ENCODE peak calls at places on chromosomes 13 and 19, in seven cellular contexts. V is Caco-2, T is left ventricle myocardium inferior, R is endodermal cell, O is IMR-90, W is left lung, J is thoracic aorta. B is an unnamed sample.
A peak's percentile ranks its signal among the peaks of the same experiment; 100 is the strongest.

GRCh38 chr13:50357586-50358118 is 342.4 kb downstream of the KCNRG start:
- DNase-seq in V (no peak), T (no peak), R (no peak), O (peak; percentile 93), W (no peak), J (no peak), B (no peak)

GRCh38 chr13:30752201-30752797 is 17.0 kb downstream of the ALOX5AP start:
- DNase-seq in V (no peak), T (peak; percentile 38), R (no peak), O (peak; percentile 50), W (no peak), J (no peak), B (no peak)

GRCh38 chr13:113353254-113353653 is 10.7 kb downstream of the GRTP1 start:
- DNase-seq in V (no peak), T (no peak), R (no peak), O (no peak), W (no peak), J (no peak), B (no peak)

GRCh38 chr13:104779311-104779710 is 1713.1 kb upstream of the SLC10A2 start:
- DNase-seq in V (no peak), T (no peak), R (peak; percentile 75), O (peak; percentile 64), W (no peak), J (no peak), B (no peak)

GRCh38 chr13:48801255-48801654 is 147.5 kb downstream of the CYSLTR2 start:
- DNase-seq in V (no peak), T (no peak), R (no peak), O (peak; percentile 81), W (no peak), J (no peak), B (no peak)

GRCh38 chr19:17076539-17076919 is 952 bp downstream of the MYO9B start:
- DNase-seq in V (no peak), T (no peak), R (peak; percentile 62), O (no peak), W (no peak), J (no peak), B (no peak)

GRCh38 chr19:38073806-38074685 is 150.0 kb downstream of the DPF1 start:
- DNase-seq in V (no peak), T (no peak), R (peak; percentile 91), O (peak; percentile 19), W (no peak), J (no peak), B (no peak)

GRCh38 chr19:32188921-32189320 is 156.5 kb upstream of the ZNF507 start:
- DNase-seq in V (no peak), T (no peak), R (no peak), O (no peak), W (no peak), J (no peak), B (no peak)

GRCh38 chr13:49022472-49023144 is 46.9 kb downstream of the FNDC3A start:
- DNase-seq in V (no peak), T (no peak), R (no peak), O (peak; percentile 36), W (no peak), J (no peak), B (no peak)

GRCh38 chr13:97429681-97430081 is 4.3 kb upstream of the RAP2A start:
- DNase-seq in V (no peak), T (no peak), R (no peak), O (peak; percentile 50), W (no peak), J (no peak), B (no peak)

GRCh38 chr13:40447857-40448256 is 218.6 kb downstream of the FOXO1 start:
- DNase-seq in V (no peak), T (no peak), R (no peak), O (no peak), W (no peak), J (no peak), B (no peak)

GRCh38 chr19:33052352-33052972 is 12.2 kb downstream of the RHPN2 start:
- DNase-seq in V (no peak), T (no peak), R (no peak), O (peak; percentile 54), W (no peak), J (no peak), B (no peak)

GRCh38 chr19:52748336-52748950 is 13.6 kb upstream of the ZNF611 start:
- DNase-seq in V (no peak), T (no peak), R (no peak), O (peak; percentile 57), W (no peak), J (no peak), B (no peak)

GRCh38 chr13:35818577-35819165 is 312.5 kb downstream of the DCLK1 start:
- DNase-seq in V (no peak), T (no peak), R (no peak), O (peak; percentile 60), W (no peak), J (no peak), B (no peak)

GRCh38 chr13:37617162-37617561 is 18.6 kb upstream of the POSTN start:
- DNase-seq in V (no peak), T (no peak), R (no peak), O (peak; percentile 80), W (no peak), J (no peak), B (peak; percentile 59)

GRCh38 chr13:40191186-40191980 is 475.1 kb downstream of the FOXO1 start:
- DNase-seq in V (no peak), T (no peak), R (no peak), O (no peak), W (no peak), J (no peak), B (peak; percentile 35)

GRCh38 chr19:16564842-16565241 is 7.4 kb downstream of the SLC35E1 start:
- DNase-seq in V (no peak), T (no peak), R (no peak), O (no peak), W (no peak), J (no peak), B (no peak)

GRCh38 chr19:44512326-44513298 is 12.3 kb upstream of the ZNF180 start:
- DNase-seq in V (peak; percentile 63), T (no peak), R (peak; percentile 94), O (peak; percentile 58), W (no peak), J (no peak), B (peak; percentile 28)

GRCh38 chr13:97422118-97423054 is 11.6 kb upstream of the RAP2A start:
- DNase-seq in V (no peak), T (no peak), R (no peak), O (no peak), W (no peak), J (no peak), B (peak; percentile 14)

GRCh38 chr19:39705578-39706188 is 1.4 kb downstream of the LGALS14 start:
- DNase-seq in V (no peak), T (no peak), R (no peak), O (no peak), W (no peak), J (no peak), B (no peak)

GRCh38 chr13:24541127-24541475 is 28.5 kb upstream of the PARP4 start:
- DNase-seq in V (no peak), T (no peak), R (no peak), O (no peak), W (no peak), J (no peak), B (no peak)
- H3K4me3 ChIP-seq in V (no peak overlapping the region), T (peak overlapping the region; percentile 64), R (no peak overlapping the region), O (no peak overlapping the region), W (peak overlapping the region; percentile 13), J (peak overlapping the region; percentile 66), B (no peak overlapping the region)

GRCh38 chr19:30208661-30209060 is 163.5 kb upstream of the ZNF536 start:
- DNase-seq in V (no peak), T (no peak), R (no peak), O (no peak), W (no peak), J (no peak), B (no peak)

GRCh38 chr19:30204721-30205120 is 167.5 kb upstream of the ZNF536 start:
- DNase-seq in V (no peak), T (no peak), R (peak; percentile 18), O (no peak), W (no peak), J (no peak), B (no peak)

GRCh38 chr19:30209617-30210600 is 162.3 kb upstream of the ZNF536 start:
- DNase-seq in V (no peak), T (no peak), R (peak; percentile 45), O (no peak), W (no peak), J (no peak), B (no peak)

GRCh38 chr19:30206187-30206586 is 166.0 kb upstream of the ZNF536 start:
- DNase-seq in V (no peak), T (no peak), R (no peak), O (no peak), W (no peak), J (no peak), B (no peak)

GRCh38 chr19:30207357-30207756 is 164.8 kb upstream of the ZNF536 start:
- DNase-seq in V (no peak), T (no peak), R (peak; percentile 13), O (no peak), W (no peak), J (no peak), B (no peak)
- H3K27me3 ChIP-seq in V (no peaks in the 10 kb centered on the region), T (peaks cover 52% of the 10 kb centered on the region), R (no peaks in the 10 kb centered on the region), O (no peaks in the 10 kb centered on the region), W (no peaks in the 10 kb centered on the region), J (no peaks in the 10 kb centered on the region), B (peaks cover 1% of the 10 kb centered on the region)

DNA sequence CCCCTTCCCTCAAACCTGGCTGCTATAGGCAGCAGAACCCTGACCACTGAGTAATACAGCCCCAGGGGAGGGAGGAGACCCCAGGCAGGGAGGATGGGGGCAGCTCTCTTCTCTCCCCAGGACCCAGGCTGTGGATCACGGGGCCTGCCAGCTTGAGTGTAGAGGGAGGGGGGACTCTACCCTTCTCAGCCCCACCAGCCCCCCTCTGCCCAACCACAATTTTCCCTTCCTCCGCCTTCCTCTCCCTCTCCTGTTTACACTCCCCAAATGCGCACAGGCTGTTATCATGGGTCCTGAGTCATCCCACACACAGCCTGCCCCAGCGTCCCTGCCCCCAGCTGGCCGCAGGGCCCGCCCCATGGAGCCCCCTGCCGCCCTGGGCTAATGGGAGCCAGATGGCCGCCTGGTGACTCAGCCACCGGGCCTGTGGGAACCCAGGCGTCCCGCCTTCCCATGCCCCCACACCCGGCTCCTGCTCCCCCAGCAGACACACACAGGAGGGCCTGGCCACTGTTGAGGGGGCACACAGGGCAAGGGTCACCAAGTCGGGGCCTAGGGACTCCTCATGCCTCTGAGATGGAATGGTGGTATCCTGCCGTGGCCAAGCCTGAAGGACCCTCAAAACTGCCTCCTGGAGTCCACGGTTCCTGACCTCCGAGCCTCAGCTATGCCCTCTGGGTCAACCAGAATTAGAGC is 13.6 kb downstream of the CCDC97 start:
- DNase-seq in V (no peak), T (peak; percentile 62), R (peak; percentile 93), O (peak; percentile 98), W (peak; percentile 67), J (peak; percentile 58), B (peak; percentile 96)
- H3K4me3 ChIP-seq in V (no peak overlapping the region), T (no peak overlapping the region), R (no peak overlapping the region), O (no peak overlapping the region), W (no peak overlapping the region), J (peak overlapping the region; percentile 2), B (no peak overlapping the region)

DNA sequence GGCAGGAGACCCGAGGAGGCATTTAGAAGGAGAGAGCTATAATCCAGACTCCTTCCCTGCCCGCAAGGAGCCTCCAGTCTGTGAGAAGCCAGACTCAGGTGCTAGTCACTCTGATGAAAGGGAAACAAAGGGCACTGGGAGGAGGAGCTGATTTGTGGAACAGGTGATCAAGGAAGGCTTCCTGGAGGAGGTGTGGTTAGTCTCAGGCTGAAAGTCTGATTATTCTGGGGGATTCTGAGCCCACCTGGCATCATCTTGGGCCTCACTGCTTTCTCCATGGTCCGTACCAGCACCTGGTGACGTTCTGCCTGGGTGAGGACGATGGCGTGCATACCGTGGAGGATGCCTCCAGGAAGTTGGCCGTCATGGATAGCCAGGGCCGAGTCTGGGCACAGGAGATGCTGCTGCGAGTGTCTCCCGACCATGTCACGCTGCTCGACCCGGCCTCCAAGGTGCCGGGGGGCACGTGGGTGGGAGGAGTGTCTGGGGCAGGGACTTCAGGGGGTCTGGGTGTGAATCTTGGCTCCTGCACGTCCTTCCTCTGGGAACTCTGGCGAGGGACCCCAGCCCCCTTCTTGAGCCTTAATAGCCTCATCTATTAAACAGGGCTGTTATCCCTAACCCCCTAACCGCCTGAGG is 3.9 kb downstream of the EPS8L1 start:
- DNase-seq in V (no peak), T (no peak), R (peak; percentile 41), O (no peak), W (no peak), J (no peak), B (no peak)
- H3K27me3 ChIP-seq in V (no peaks in the 10 kb centered on the region), T (peaks cover 92% of the 10 kb centered on the region), R (peaks cover 48% of the 10 kb centered on the region), O (peaks cover 63% of the 10 kb centered on the region), W (peaks cover 34% of the 10 kb centered on the region), J (peaks cover 15% of the 10 kb centered on the region), B (peaks cover 29% of the 10 kb centered on the region)

B was measured in MG63.